ENCODE peak calls at places on chromosome 10, in seven cellular contexts. D, B, E, P, X, J and N are unnamed samples.

GRCh38 chr10:35223016-35223415 is 96.4 kb downstream of the CREM start:
- DNase-seq in D (no peak), B (no peak), E (no peak), P (no peak), X (no peak), J (peak), N (no peak)

GRCh38 chr10:95861401-95861800 is 46.4 kb upstream of the CC2D2B start:
- DNase-seq in D (no peak), B (no peak), E (no peak), P (no peak), X (no peak), J (no peak), N (peak)

GRCh38 chr10:46524471-46525176 is 31.8 kb downstream of the GPRIN2 start:
- DNase-seq in D (no peak), B (no peak), E (no peak), P (peak), X (no peak), J (peak), N (no peak)

GRCh38 chr10:19785366-19785765 is 30.9 kb upstream of the PLXDC2 start:
- DNase-seq in D (no peak), B (no peak), E (no peak), P (no peak), X (no peak), J (no peak), N (no peak)

GRCh38 chr10:6563720-6564119 is 16.4 kb downstream of the PRKCQ start:
- DNase-seq in D (no peak), B (no peak), E (no peak), P (no peak), X (no peak), J (no peak), N (no peak)

GRCh38 chr10:9957352-9957751 is 1060.3 kb upstream of the CELF2 start:
- DNase-seq in D (no peak), B (no peak), E (no peak), P (no peak), X (no peak), J (peak), N (no peak)

GRCh38 chr10:132061465-132062180 is 4.1 kb upstream of the JAKMIP3 start:
- DNase-seq in D (no peak), B (no peak), E (no peak), P (no peak), X (no peak), J (no peak), N (no peak)

GRCh38 chr10:29736325-29737208 is 101.8 kb upstream of the SVIL start:
- DNase-seq in D (peak), B (no peak), E (no peak), P (peak), X (peak), J (peak), N (no peak)

GRCh38 chr10:131810036-131810804 is 90.6 kb upstream of the PPP2R2D start:
- DNase-seq in D (no peak), B (no peak), E (no peak), P (no peak), X (no peak), J (no peak), N (no peak)

GRCh38 chr10:6607778-6608177 is 27.7 kb upstream of the PRKCQ start:
- DNase-seq in D (no peak), B (no peak), E (no peak), P (no peak), X (no peak), J (no peak), N (no peak)

GRCh38 chr10:124551755-124552154 is 90.1 kb downstream of the LHPP start:
- DNase-seq in D (no peak), B (no peak), E (no peak), P (no peak), X (no peak), J (no peak), N (no peak)

GRCh38 chr10:60134548-60134947 is 228.2 kb upstream of the CCDC6 start:
- DNase-seq in D (no peak), B (no peak), E (no peak), P (no peak), X (no peak), J (no peak), N (no peak)

GRCh38 chr10:91681361-91682276 is 48.7 kb upstream of the PPP1R3C start:
- DNase-seq in D (no peak), B (peak), E (no peak), P (no peak), X (no peak), J (no peak), N (no peak)

GRCh38 chr10:77173615-77174461 is 463.8 kb downstream of the KCNMA1 start:
- DNase-seq in D (peak), B (no peak), E (no peak), P (peak), X (peak), J (peak), N (no peak)

GRCh38 chr10:79346388-79347225 is 662 bp upstream of the PPIF start:
- DNase-seq in D (peak), B (no peak), E (no peak), P (no peak), X (no peak), J (peak), N (no peak)